ENCODE peak calls at places on chromosomes 12 and 14, in four cellular contexts. J is heart right ventricle, N is PC-3, Y is sigmoid colon. U is an unnamed sample.

GRCh38 chr14:39977198-39977597 is 545.0 kb upstream of the FBXO33 start:
- DNase-seq in J (no peak), N (no peak), Y (no peak), U (no peak)

GRCh38 chr14:89283327-89284060 is 133.5 kb downstream of the FOXN3 start:
- DNase-seq in J (no peak), N (no peak), Y (no peak), U (no peak)

GRCh38 chr12:60394680-60395079 is 798.9 kb downstream of the SLC16A7 start:
- DNase-seq in J (no peak), N (peak; percentile 83), Y (no peak), U (no peak)

GRCh38 chr12:5498081-5498480 is 66.2 kb downstream of the NTF3 start:
- DNase-seq in J (no peak), N (no peak), Y (no peak), U (no peak)

GRCh38 chr12:106585862-106586534 is 3.2 kb downstream of the RFX4 start:
- DNase-seq in J (no peak), N (no peak), Y (no peak), U (no peak)

GRCh38 chr12:118986043-118986442 is 4.7 kb downstream of the SRRM4 start:
- DNase-seq in J (no peak), N (no peak), Y (no peak), U (no peak)

GRCh38 chr14:103838117-103838516 is 9.3 kb downstream of the PPP1R13B start:
- DNase-seq in J (no peak), N (no peak), Y (no peak), U (no peak)

GRCh38 chr12:66695130-66695529 is 16.3 kb upstream of the GRIP1 start:
- DNase-seq in J (no peak), N (no peak), Y (no peak), U (no peak)

GRCh38 chr14:94770251-94770749 is 387 bp upstream of the GSC start:
- DNase-seq in J (no peak), N (no peak), Y (no peak), U (no peak)

GRCh38 chr12:103182299-103182698 is 224.8 kb downstream of the ASCL1 start:
- DNase-seq in J (no peak), N (no peak), Y (no peak), U (no peak)

GRCh38 chr14:26636571-26636970 is 38.7 kb upstream of the NOVA1 start:
- DNase-seq in J (no peak), N (no peak), Y (no peak), U (no peak)

GRCh38 chr12:113860950-113861349 is 105.2 kb downstream of the RBM19 start:
- DNase-seq in J (no peak), N (no peak), Y (no peak), U (no peak)

GRCh38 chr14:53306267-53306721 is 153.2 kb upstream of the DDHD1 start:
- DNase-seq in J (peak; percentile 44), N (peak; percentile 69), Y (peak; percentile 73), U (peak; percentile 78)

GRCh38 chr12:52633383-52633782 is 15.0 kb upstream of the KRT73 start:
- DNase-seq in J (no peak), N (no peak), Y (no peak), U (no peak)

GRCh38 chr12:2374092-2374740 is 321.4 kb downstream of the CACNA1C start:
- DNase-seq in J (no peak), N (no peak), Y (peak; percentile 64), U (no peak)

GRCh38 chr12:28683371-28683770 is 465.7 kb upstream of the FAR2 start:
- DNase-seq in J (no peak), N (no peak), Y (no peak), U (no peak)

GRCh38 chr14:76336876-76337275 is 39.1 kb upstream of the ESRRB start:
- DNase-seq in J (no peak), N (no peak), Y (no peak), U (no peak)

GRCh38 chr14:68012861-68013260 is 193.3 kb downstream of the RAD51B start:
- DNase-seq in J (no peak), N (no peak), Y (no peak), U (no peak)

GRCh38 chr14:93857081-93857480 is 68.8 kb upstream of the PRIMA1 start:
- DNase-seq in J (no peak), N (no peak), Y (no peak), U (no peak)

GRCh38 chr12:49689236-49689635 is 18.0 kb downstream of the FMNL3 start:
- DNase-seq in J (no peak), N (no peak), Y (no peak), U (no peak)

GRCh38 chr12:58575281-58575680 is 345.0 kb downstream of the LRIG3 start:
- DNase-seq in J (no peak), N (peak; percentile 34), Y (peak; percentile 73), U (no peak)

GRCh38 chr12:130764073-130764472 is 48.0 kb upstream of the RIMBP2 start:
- DNase-seq in J (no peak), N (peak; percentile 31), Y (peak; percentile 2), U (no peak)

GRCh38 chr12:122076743-122077495 is 1.6 kb upstream of the MLXIP start:
- DNase-seq in J (no peak), N (no peak), Y (no peak), U (no peak)

GRCh38 chr14:99118046-99118721 is 153.8 kb downstream of the BCL11B start:
- DNase-seq in J (no peak), N (no peak), Y (no peak), U (no peak)

GRCh38 chr14:65224799-65225198 is 122.5 kb upstream of the MAX start:
- DNase-seq in J (no peak), N (peak; percentile 29), Y (no peak), U (no peak)

GRCh38 chr12:75722714-75723200 is 211.3 kb upstream of the KRR1 start:
- DNase-seq in J (no peak), N (peak; percentile 88), Y (peak; percentile 88), U (no peak)

DNA sequence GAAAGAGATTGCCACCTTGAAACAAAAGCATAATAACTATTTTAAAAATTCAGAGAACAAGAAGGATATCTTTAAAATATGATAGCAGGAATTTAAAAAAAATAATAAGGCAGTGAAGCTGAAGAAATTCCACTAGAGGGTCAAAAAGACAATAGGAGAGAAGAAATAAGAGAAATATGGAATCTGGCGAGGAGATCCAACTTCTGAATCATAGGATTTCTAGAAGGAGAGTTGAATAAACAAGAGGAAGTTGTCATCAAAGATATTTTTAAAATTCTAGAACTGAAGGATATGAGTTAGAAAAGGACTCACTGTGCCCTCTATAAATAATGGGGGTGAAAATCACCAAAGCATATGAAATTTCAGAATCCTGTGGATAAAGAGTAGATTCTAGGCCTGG is 26.8 kb upstream of the TOMM20L start:
- DNase-seq in J (no peak), N (no peak), Y (no peak), U (no peak)
- H3K36me3 ChIP-seq in J (peaks cover 100% of the 10 kb centered on the region), N (peaks cover 51% of the 10 kb centered on the region), Y (peaks cover 4% of the 10 kb centered on the region), U (no peaks in the 10 kb centered on the region)

GRCh38 chr12:57516617-57517153 is 3.6 kb downstream of the DDIT3 start:
- DNase-seq in J (no peak), N (no peak), Y (no peak), U (no peak)
- TF ChIP-seq CTCF in J (no peak), N (no peak), Y (no peak), U (no peak)

GRCh38 chr12:132841151-132841550 is 12.5 kb upstream of the GOLGA3 start:
- DNase-seq in J (no peak), N (no peak), Y (no peak), U (no peak)

GRCh38 chr12:132838464-132839080 is 9.9 kb upstream of the GOLGA3 start:
- DNase-seq in J (no peak), N (no peak), Y (no peak), U (no peak)

GRCh38 chr12:132837693-132838463 is 9.2 kb upstream of the GOLGA3 start:
- DNase-seq in J (peak; percentile 24), N (no peak), Y (peak; percentile 78), U (no peak)

GRCh38 chr12:132840536-132840935 is 11.9 kb upstream of the GOLGA3 start:
- DNase-seq in J (no peak), N (no peak), Y (no peak), U (no peak)

GRCh38 chr12:132839558-132840235 is 11.0 kb upstream of the GOLGA3 start:
- DNase-seq in J (no peak), N (no peak), Y (no peak), U (no peak)
- H3K36me3 ChIP-seq in J (peaks cover 57% of the 10 kb centered on the region), N (peaks cover 13% of the 10 kb centered on the region), Y (no peaks in the 10 kb centered on the region), U (no peaks in the 10 kb centered on the region)

DNA sequence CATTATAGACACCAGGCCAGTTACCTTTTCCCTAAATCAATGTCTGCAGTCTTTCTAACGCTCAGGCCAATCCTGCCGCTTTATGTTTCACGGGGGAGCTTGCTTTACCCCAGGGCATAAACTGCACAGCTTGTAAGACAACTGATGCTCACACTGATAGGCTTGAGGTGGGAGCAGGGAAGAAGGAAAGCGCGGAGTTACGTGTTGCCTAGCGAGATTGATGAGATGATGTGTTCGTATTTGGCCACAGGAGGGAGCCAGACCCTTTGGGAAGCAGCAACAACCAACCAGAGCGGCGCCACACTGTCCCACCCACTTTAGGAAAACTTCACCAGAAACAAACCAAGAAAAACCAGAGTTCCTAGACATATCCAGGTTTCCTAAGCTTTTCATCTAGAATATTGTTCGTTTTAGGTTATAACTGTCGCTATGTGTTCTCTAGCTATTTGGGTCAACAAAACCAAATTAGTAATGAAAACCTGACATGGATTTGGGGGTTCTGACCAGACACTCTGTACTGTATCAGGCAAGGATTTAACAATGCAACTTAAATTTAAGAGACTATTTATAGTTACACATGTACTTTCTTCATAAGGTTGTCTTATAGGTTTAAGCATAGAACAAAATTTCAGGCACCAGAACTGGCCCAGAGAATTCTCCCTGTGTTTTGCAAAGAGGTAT is 2.4 kb downstream of the IL26 start:
- DNase-seq in J (peak; percentile 55), N (peak; percentile 89), Y (peak; percentile 93), U (peak; percentile 77)
- TF ChIP-seq CTCF in J (peak; percentile 86), N (peak; percentile 91), Y (peak; percentile 80), U (peak; percentile 77)

GRCh38 chr12:54145844-54146243 is 42.9 kb downstream of the SMUG1 start:
- DNase-seq in J (no peak), N (no peak), Y (no peak), U (no peak)
- H3K36me3 ChIP-seq in J (no peaks in the 10 kb centered on the region), N (no peaks in the 10 kb centered on the region), Y (no peaks in the 10 kb centered on the region), U (no peaks in the 10 kb centered on the region)

DNA sequence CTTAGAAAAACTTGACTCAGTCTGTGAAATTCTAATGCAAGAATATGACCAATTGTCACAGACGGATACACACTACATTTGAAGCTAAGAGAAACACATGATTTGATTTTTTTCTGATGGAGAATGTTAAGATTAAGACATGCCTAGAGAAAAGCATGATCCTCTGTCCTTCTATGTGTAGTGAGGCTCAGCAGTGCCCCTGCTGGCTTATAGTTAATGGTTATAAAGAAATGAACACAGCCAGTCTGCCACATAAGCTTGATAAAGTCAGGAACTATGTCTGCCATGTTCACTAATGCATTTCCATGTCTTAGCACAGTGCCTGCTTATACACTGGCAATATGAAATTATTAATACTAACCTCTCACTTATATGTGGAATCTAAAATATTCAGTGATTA is 168.1 kb upstream of the DAAM1 start:
- DNase-seq in J (no peak), N (peak; percentile 77), Y (no peak), U (no peak)
- TF ChIP-seq CTCF in J (peak; percentile 48), N (peak; percentile 97), Y (no peak), U (peak; percentile 36)

U was measured in left lung.